ENCODE peak calls at places on chromosomes 13 and 19, in nine cellular contexts. E, P, V, M, Y, G, I, K and R are unnamed samples.

GRCh38 chr13:84481958-84482357 is 599.7 kb upstream of the SLITRK1 start:
- DNase-seq in P (no peak), Y (no peak), I (peak), K (no peak), G (peak), V (no peak), M (peak), E (no peak), R (no peak)

GRCh38 chr19:54218259-54218658 is 4.5 kb downstream of the LILRB3 start:
- DNase-seq in E (no peak), K (no peak), V (no peak), G (no peak), M (no peak), P (no peak), Y (no peak), I (no peak), R (no peak)

GRCh38 chr13:76326343-76326742 is 559.9 kb downstream of the KCTD12 start:
- DNase-seq in E (no peak), Y (no peak), G (no peak), M (no peak), I (no peak), V (no peak), P (no peak), K (no peak), R (no peak)

GRCh38 chr19:15291089-15291488 is 41.2 kb downstream of the BRD4 start:
- DNase-seq in P (no peak), K (no peak), Y (no peak), V (no peak), M (no peak), I (no peak), E (no peak), G (no peak), R (no peak)

GRCh38 chr19:4713384-4713951 is 10.2 kb downstream of the DPP9 start:
- DNase-seq in K (peak), M (peak), I (peak), E (no peak), G (peak), V (peak), P (peak), Y (no peak), R (peak)

GRCh38 chr13:113105032-113105993 is at the start of gene F7:
- DNase-seq in G (no peak), P (no peak), I (no peak), M (no peak), V (no peak), E (no peak), Y (no peak), K (no peak), R (no peak)

GRCh38 chr13:38239874-38240273 is 109.8 kb upstream of the UFM1 start:
- DNase-seq in M (no peak), Y (no peak), G (no peak), E (no peak), K (no peak), V (no peak), I (no peak), P (no peak), R (no peak)

GRCh38 chr13:24500977-24501376 is 11.6 kb downstream of the PARP4 start:
- DNase-seq in E (no peak), Y (no peak), M (peak), K (no peak), P (no peak), I (peak), V (no peak), G (peak), R (peak)

GRCh38 chr13:37409756-37410155 is 188.8 kb downstream of the POSTN start:
- DNase-seq in P (no peak), M (peak), V (no peak), E (no peak), Y (no peak), G (no peak), K (no peak), I (no peak), R (no peak)

GRCh38 chr19:11465605-11466004 is 15.2 kb downstream of the ELAVL3 start:
- DNase-seq in G (no peak), K (no peak), Y (no peak), P (no peak), E (no peak), M (no peak), I (no peak), V (no peak), R (no peak)

GRCh38 chr13:112679381-112679780 is 10.5 kb upstream of the ATP11A start:
- DNase-seq in K (no peak), Y (no peak), E (no peak), P (no peak), I (no peak), M (no peak), G (no peak), V (no peak), R (no peak)

GRCh38 chr19:14550201-14550754 is 20.9 kb downstream of the TECR start:
- DNase-seq in K (no peak), I (no peak), Y (no peak), M (peak), P (no peak), V (no peak), G (peak), E (no peak), R (no peak)

GRCh38 chr19:10334340-10335148 is 1.2 kb upstream of the RAVER1 start:
- DNase-seq in P (peak), I (peak), V (peak), G (peak), E (peak), K (peak), M (peak), Y (no peak), R (peak)

GRCh38 chr13:97849305-97849704 is 104.2 kb upstream of the IPO5 start:
- DNase-seq in Y (no peak), K (peak), E (no peak), I (no peak), G (peak), P (no peak), M (peak), V (no peak), R (no peak)

GRCh38 chr13:34340534-34340933 is 522.6 kb downstream of the RFC3 start:
- DNase-seq in G (peak), P (no peak), M (peak), E (no peak), Y (no peak), I (no peak), V (no peak), K (no peak), R (peak)

GRCh38 chr13:112995395-112996091 is 26.5 kb downstream of the MCF2L start:
- DNase-seq in E (no peak), P (no peak), V (no peak), M (no peak), Y (no peak), I (no peak), G (no peak), K (no peak), R (no peak)

GRCh38 chr19:52170863-52171320 is 529 bp downstream of the ZNF836 start:
- DNase-seq in G (peak), Y (peak), M (no peak), K (no peak), V (peak), E (no peak), P (peak), I (no peak), R (no peak)

GRCh38 chr19:48319647-48320537 is 5.5 kb upstream of the EMP3 start:
- DNase-seq in K (peak), G (peak), M (peak), V (peak), I (peak), E (peak), P (peak), Y (peak), R (peak)